ENCODE peak calls at places on chromosome 10, in nine cellular contexts. L is SJSA1, B is ovary, M is Peyer's patch, S is GM12878, P is heart left ventricle, N is heart right ventricle, Y is Karpas-422, J is aorta. A is an unnamed sample.

GRCh38 chr10:97596101-97597055 is 6.9 kb downstream of the C10orf62 start:
- DNase-seq in L (peak; percentile 62), B (no peak), M (no peak), S (no peak), P (peak; percentile 69), N (peak; percentile 79), Y (no peak), J (peak; percentile 65), A (no peak)

GRCh38 chr10:123103944-123104343 is 31.8 kb upstream of the HMX3 start:
- DNase-seq in L (no peak), B (no peak), M (no peak), S (no peak), P (no peak), N (no peak), Y (no peak), J (no peak), A (no peak)

GRCh38 chr10:96878071-96878470 is 46.0 kb downstream of the LCOR start:
- DNase-seq in L (no peak), B (no peak), M (no peak), S (no peak), P (no peak), N (no peak), Y (no peak), J (no peak), A (no peak)

GRCh38 chr10:29576681-29577080 is 58.1 kb downstream of the SVIL start:
- DNase-seq in L (peak; percentile 65), B (no peak), M (no peak), S (no peak), P (no peak), N (no peak), Y (no peak), J (no peak), A (no peak)

GRCh38 chr10:49112098-49112497 is 3.2 kb downstream of the VSTM4 start:
- DNase-seq in L (no peak), B (no peak), M (no peak), S (no peak), P (no peak), N (no peak), Y (no peak), J (no peak), A (no peak)

GRCh38 chr10:26743091-26743490 is 45.6 kb downstream of the PDSS1 start:
- DNase-seq in L (no peak), B (no peak), M (no peak), S (no peak), P (no peak), N (no peak), Y (no peak), J (no peak), A (no peak)

GRCh38 chr10:131580076-131580652 is 268.6 kb upstream of the TCERG1L start:
- DNase-seq in L (no peak), B (no peak), M (no peak), S (no peak), P (no peak), N (no peak), Y (no peak), J (no peak), A (no peak)

GRCh38 chr10:44792119-44792783 is 118.9 kb upstream of the TMEM72 start:
- DNase-seq in L (no peak), B (no peak), M (no peak), S (no peak), P (no peak), N (no peak), Y (no peak), J (no peak), A (no peak)

GRCh38 chr10:11684717-11685645 is 57.2 kb upstream of the ECHDC3 start:
- DNase-seq in L (peak; percentile 57), B (peak; percentile 77), M (peak; percentile 66), S (peak; percentile 94), P (peak; percentile 68), N (peak; percentile 66), Y (peak; percentile 95), J (peak; percentile 87), A (peak; percentile 37)

GRCh38 chr10:75405201-75406143 is 3.9 kb upstream of the ZNF503 start:
- DNase-seq in L (no peak), B (peak; percentile 75), M (peak; percentile 55), S (no peak), P (no peak), N (no peak), Y (no peak), J (no peak), A (no peak)

GRCh38 chr10:110527731-110528171 is 30.0 kb downstream of the DUSP5 start:
- DNase-seq in L (no peak), B (no peak), M (no peak), S (no peak), P (no peak), N (no peak), Y (no peak), J (no peak), A (no peak)

GRCh38 chr10:46096426-46096825 is 50.4 kb upstream of the MSMB start:
- DNase-seq in L (no peak), B (no peak), M (no peak), S (no peak), P (no peak), N (no peak), Y (no peak), J (no peak), A (no peak)

GRCh38 chr10:94212876-94213595 is 149.7 kb downstream of the NOC3L start:
- DNase-seq in L (no peak), B (no peak), M (no peak), S (no peak), P (no peak), N (no peak), Y (no peak), J (no peak), A (no peak)

GRCh38 chr10:80468806-80469421 is 14.8 kb downstream of the TSPAN14 start:
- DNase-seq in L (no peak), B (peak; percentile 30), M (no peak), S (no peak), P (no peak), N (no peak), Y (no peak), J (no peak), A (no peak)

GRCh38 chr10:69731698-69732097 is 70.0 kb upstream of the COL13A1 start:
- DNase-seq in L (no peak), B (no peak), M (no peak), S (no peak), P (no peak), N (no peak), Y (no peak), J (no peak), A (no peak)

GRCh38 chr10:3485287-3485686 is 299.7 kb downstream of the KLF6 start:
- DNase-seq in L (peak; percentile 22), B (no peak), M (no peak), S (peak; percentile 59), P (no peak), N (no peak), Y (no peak), J (no peak), A (no peak)

GRCh38 chr10:25338271-25338670 is 163.5 kb downstream of the GPR158 start:
- DNase-seq in L (no peak), B (no peak), M (no peak), S (no peak), P (no peak), N (no peak), Y (no peak), J (no peak), A (no peak)

GRCh38 chr10:79424221-79425073 is 21.0 kb downstream of the ZCCHC24 start:
- DNase-seq in L (peak; percentile 77), B (peak; percentile 73), M (no peak), S (no peak), P (no peak), N (no peak), Y (no peak), J (peak; percentile 57), A (no peak)

GRCh38 chr10:17640331-17640816 is 3.6 kb upstream of the STAM start:
- DNase-seq in L (no peak), B (no peak), M (no peak), S (no peak), P (no peak), N (no peak), Y (no peak), J (no peak), A (no peak)

GRCh38 chr10:128852902-128853301 is 614.1 kb upstream of the MGMT start:
- DNase-seq in L (no peak), B (no peak), M (no peak), S (no peak), P (no peak), N (no peak), Y (no peak), J (no peak), A (no peak)
- H3K9me3 ChIP-seq in L (peaks cover 14% of the 10 kb centered on the region), B (no peaks in the 10 kb centered on the region), M (no peaks in the 10 kb centered on the region), S (no peaks in the 10 kb centered on the region), P (no peaks in the 10 kb centered on the region), N (no peaks in the 10 kb centered on the region), Y (no peaks in the 10 kb centered on the region), J (no peaks in the 10 kb centered on the region), A (peaks cover 2% of the 10 kb centered on the region)

DNA sequence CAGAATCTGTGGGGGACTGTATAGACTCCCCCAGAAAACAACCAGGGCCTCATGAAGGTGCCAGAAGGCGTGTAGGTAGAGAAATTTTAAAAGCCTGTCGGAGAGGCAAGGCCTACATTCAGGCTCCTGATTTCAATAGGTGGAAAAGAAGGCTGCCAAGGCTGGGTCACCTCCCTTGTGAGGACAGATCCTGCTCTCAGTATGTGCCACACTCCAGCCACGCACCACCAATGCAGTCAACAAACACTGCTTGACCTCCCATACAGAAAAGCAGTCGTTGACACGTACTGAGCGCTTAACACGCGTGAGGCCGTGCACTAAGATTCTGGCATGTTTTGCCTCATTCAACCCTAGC is 1.1 kb upstream of the NKX2-3 start:
- DNase-seq in L (no peak), B (no peak), M (no peak), S (no peak), P (no peak), N (no peak), Y (no peak), J (no peak), A (no peak)
- H3K9me3 ChIP-seq in L (no peaks in the 10 kb centered on the region), B (no peaks in the 10 kb centered on the region), M (no peaks in the 10 kb centered on the region), S (peaks cover 3% of the 10 kb centered on the region), P (no peaks in the 10 kb centered on the region), N (no peaks in the 10 kb centered on the region), Y (no peaks in the 10 kb centered on the region), J (peaks cover 1% of the 10 kb centered on the region), A (no peaks in the 10 kb centered on the region)

DNA sequence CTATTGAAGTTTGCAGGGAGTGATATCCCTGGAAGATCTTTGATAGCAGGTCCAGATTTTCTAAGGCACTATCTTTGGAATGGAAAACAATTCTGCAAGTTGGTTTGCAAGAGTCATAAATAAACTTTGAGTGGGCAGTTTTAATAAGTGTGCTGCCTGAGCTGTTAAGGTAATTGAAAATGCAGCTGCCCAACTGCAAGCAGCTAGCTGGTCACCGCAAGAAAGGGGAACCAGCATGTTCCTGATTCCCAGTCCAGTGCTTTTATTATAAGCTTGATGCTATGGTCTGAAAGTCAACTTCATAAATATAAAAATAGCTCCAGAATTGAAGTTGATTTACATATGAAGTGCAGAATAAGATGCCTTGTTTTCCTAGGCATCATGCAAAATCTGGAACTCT is 308.4 kb downstream of the ZNF248 start:
- DNase-seq in L (no peak), B (no peak), M (no peak), S (no peak), P (no peak), N (no peak), Y (no peak), J (no peak), A (no peak)
- H3K9me3 ChIP-seq in L (peaks cover 3% of the 10 kb centered on the region), B (no peaks in the 10 kb centered on the region), M (no peaks in the 10 kb centered on the region), S (no peaks in the 10 kb centered on the region), P (no peaks in the 10 kb centered on the region), N (no peaks in the 10 kb centered on the region), Y (no peaks in the 10 kb centered on the region), J (no peaks in the 10 kb centered on the region), A (no peaks in the 10 kb centered on the region)

DNA sequence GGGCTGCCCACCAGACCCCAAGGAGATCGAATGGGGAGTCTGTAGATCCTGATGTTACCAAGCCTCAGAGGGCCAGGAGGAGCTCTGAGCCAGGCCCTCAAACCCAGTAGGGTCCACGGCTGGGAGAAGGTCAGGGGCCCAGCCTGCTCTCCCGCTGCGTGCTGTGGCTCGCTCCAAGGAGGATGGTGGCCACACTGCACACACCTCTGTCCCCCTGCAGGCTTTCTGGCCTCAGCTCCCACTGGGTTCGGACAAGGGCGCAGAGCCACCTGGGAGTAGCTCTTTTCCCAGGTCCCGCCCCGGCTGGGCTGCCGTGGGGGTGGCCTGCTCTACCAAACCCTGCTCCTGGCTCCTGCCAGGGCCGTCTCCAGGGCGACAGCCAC is 175.8 kb downstream of the ZNF248 start:
- DNase-seq in L (no peak), B (no peak), M (no peak), S (no peak), P (no peak), N (no peak), Y (no peak), J (no peak), A (no peak)
- H3K9me3 ChIP-seq in L (no peaks in the 10 kb centered on the region), B (no peaks in the 10 kb centered on the region), M (peaks cover 19% of the 10 kb centered on the region), S (no peaks in the 10 kb centered on the region), P (no peaks in the 10 kb centered on the region), N (no peaks in the 10 kb centered on the region), Y (no peaks in the 10 kb centered on the region), J (no peaks in the 10 kb centered on the region), A (no peaks in the 10 kb centered on the region)

A was measured in T-helper 17 cell.